ENCODE peak calls at places on chromosomes 16 and 17, in eight cellular contexts. A, R, G, H, L, P, O and Q are unnamed samples.
A peak's percentile ranks its signal among the peaks of the same experiment; 100 is the strongest.

GRCh38 chr17:43578699-43579569 is 32.8 kb upstream of the ETV4 start:
- DNase-seq in L (peak; percentile 46), G (no peak), R (no peak), A (no peak), H (peak; percentile 41), P (peak; percentile 12), O (no peak), Q (peak; percentile 34)

GRCh38 chr16:53714080-53715050 is 10.4 kb downstream of the FTO start:
- DNase-seq in P (no peak), G (no peak), A (no peak), L (peak; percentile 47), O (no peak), H (no peak), R (no peak), Q (no peak)

GRCh38 chr16:16983545-16983944 is 487.2 kb downstream of the XYLT1 start:
- DNase-seq in P (no peak), R (no peak), H (no peak), A (no peak), O (no peak), L (no peak), G (no peak), Q (no peak)

GRCh38 chr16:69417537-69418199 is 6.8 kb upstream of the CYB5B start:
- DNase-seq in L (no peak), H (peak; percentile 12), R (no peak), O (no peak), G (no peak), A (peak; percentile 21), P (no peak), Q (no peak)

GRCh38 chr16:89293276-89294143 is 76.0 kb downstream of the ZNF778 start:
- DNase-seq in G (peak; percentile 49), O (no peak), A (no peak), R (no peak), P (no peak), H (no peak), L (no peak), Q (no peak)

GRCh38 chr17:31269597-31269996 is 27.4 kb downstream of the OMG start:
- DNase-seq in H (no peak), O (no peak), A (no peak), G (no peak), R (no peak), L (peak; percentile 84), P (no peak), Q (no peak)

GRCh38 chr17:83203073-83203471 is 123.7 kb downstream of the METRNL start:
- DNase-seq in A (no peak), H (peak; percentile 42), R (no peak), O (no peak), L (peak; percentile 85), P (no peak), G (peak; percentile 82), Q (no peak)

GRCh38 chr16:23905027-23905426 is 69.2 kb downstream of the PRKCB start:
- DNase-seq in A (no peak), O (no peak), P (no peak), L (peak; percentile 75), R (no peak), H (no peak), G (peak; percentile 36), Q (no peak)

GRCh38 chr16:75139498-75139897 is 8.8 kb upstream of the ZFP1 start:
- DNase-seq in H (no peak), P (no peak), A (no peak), L (no peak), R (no peak), O (no peak), G (no peak), Q (no peak)

GRCh38 chr16:26905336-26905735 is 161.4 kb upstream of the C16orf82 start:
- DNase-seq in P (no peak), H (no peak), G (no peak), R (no peak), O (no peak), A (no peak), L (peak; percentile 16), Q (no peak)

GRCh38 chr17:82751571-82752370 is at the start of gene TBCD:
- DNase-seq in L (peak; percentile 100), O (peak; percentile 84), H (peak; percentile 87), R (peak; percentile 87), G (peak; percentile 88), A (peak; percentile 75), P (peak; percentile 91), Q (peak; percentile 89)

GRCh38 chr16:89918453-89919347 is at the start of gene MC1R:
- DNase-seq in O (no peak), A (no peak), L (no peak), G (peak; percentile 46), P (no peak), H (peak; percentile 65), R (no peak), Q (peak; percentile 59)

GRCh38 chr16:539901-540530 is 12.5 kb downstream of the CAPN15 start:
- DNase-seq in R (no peak), P (no peak), H (no peak), O (no peak), G (no peak), A (no peak), L (no peak), Q (no peak)

GRCh38 chr17:64259436-64259835 is 3.6 kb downstream of the TEX2 start:
- DNase-seq in R (no peak), L (no peak), O (no peak), A (no peak), G (no peak), P (no peak), H (no peak), Q (no peak)

GRCh38 chr17:9817086-9817485 is 4.8 kb downstream of the GSG1L2 start:
- DNase-seq in G (no peak), O (no peak), P (no peak), L (peak; percentile 70), R (no peak), A (peak; percentile 77), H (no peak), Q (no peak)

GRCh38 chr17:81582769-81583168 is 30.6 kb upstream of the FAAP100 start:
- DNase-seq in H (no peak), L (no peak), A (no peak), O (no peak), G (no peak), R (no peak), P (no peak), Q (no peak)

GRCh38 chr16:68229431-68230175 is 6.3 kb downstream of the ESRP2 start:
- DNase-seq in H (peak; percentile 63), O (no peak), P (no peak), G (peak; percentile 29), A (peak; percentile 55), R (no peak), L (peak; percentile 85), Q (peak; percentile 40)

GRCh38 chr17:74141612-74142011 is 61.9 kb upstream of the RPL38 start:
- DNase-seq in P (no peak), L (no peak), A (no peak), R (no peak), O (no peak), H (no peak), G (no peak), Q (no peak)

GRCh38 chr16:813204-813915 is 12.8 kb upstream of the GNG13 start:
- DNase-seq in P (peak; percentile 63), O (peak; percentile 27), L (peak; percentile 85), H (peak; percentile 81), A (peak; percentile 46), R (peak; percentile 66), G (no peak), Q (no peak)

GRCh38 chr17:61247438-61247837 is 152.2 kb upstream of the TBX2 start:
- DNase-seq in R (no peak), O (no peak), H (no peak), L (peak; percentile 25), G (no peak), A (no peak), P (no peak), Q (no peak)

GRCh38 chr16:17784073-17784472 is 313.3 kb upstream of the XYLT1 start:
- DNase-seq in G (no peak), A (no peak), P (no peak), L (peak; percentile 30), R (no peak), O (no peak), H (no peak), Q (no peak)

GRCh38 chr17:75707096-75707720 is 14.1 kb upstream of the ITGB4 start:
- DNase-seq in P (no peak), H (no peak), G (no peak), A (no peak), R (no peak), O (no peak), L (no peak), Q (no peak)

GRCh38 chr16:4788489-4788889 is 344 bp upstream of the SEPTIN12 start:
- DNase-seq in G (no peak), H (no peak), O (no peak), L (no peak), A (no peak), R (no peak), P (no peak), Q (no peak)

GRCh38 chr17:55735784-55736405 is 13.2 kb upstream of the TMEM100 start:
- DNase-seq in G (no peak), L (peak; percentile 61), P (no peak), R (no peak), H (peak; percentile 48), A (no peak), O (no peak), Q (peak; percentile 15)

GRCh38 chr17:79609616-79610150 is 1.2 kb downstream of the RBFOX3 start:
- DNase-seq in A (no peak), G (no peak), P (no peak), R (no peak), L (no peak), H (no peak), O (no peak), Q (no peak)

GRCh38 chr17:47720754-47721533 is 12.1 kb upstream of the TBX21 start:
- DNase-seq in O (peak; percentile 89), R (no peak), H (peak; percentile 98), G (no peak), L (peak; percentile 74), A (no peak), P (peak; percentile 92), Q (no peak)

GRCh38 chr17:41957058-41957868 is 9.3 kb upstream of the CNP start:
- DNase-seq in G (no peak), O (no peak), R (no peak), A (no peak), P (no peak), H (no peak), L (no peak), Q (no peak)

GRCh38 chr16:65574311-65574966 is 452.6 kb upstream of the CDH11 start:
- DNase-seq in G (no peak), L (no peak), R (no peak), A (peak; percentile 55), O (no peak), H (no peak), P (no peak), Q (no peak)

GRCh38 chr16:10946308-10946707 is 1.9 kb downstream of the CLEC16A start:
- DNase-seq in L (peak; percentile 32), G (peak; percentile 51), H (no peak), P (no peak), R (no peak), O (no peak), A (no peak), Q (no peak)

GRCh38 chr17:5672141-5672540 is 87.8 kb upstream of the NLRP1 start:
- DNase-seq in O (no peak), G (no peak), A (no peak), P (no peak), R (no peak), H (no peak), L (no peak), Q (no peak)

GRCh38 chr17:82718986-82719685 is 2.6 kb downstream of the FN3KRP start:
- DNase-seq in G (no peak), R (no peak), O (no peak), P (no peak), H (no peak), A (no peak), L (no peak), Q (no peak)

GRCh38 chr17:57667461-57667923 is 77.6 kb downstream of the CCDC182 start:
- DNase-seq in H (peak; percentile 10), G (no peak), L (no peak), A (no peak), R (no peak), O (no peak), P (no peak), Q (no peak)